ENCODE peak calls at places on chromosomes 13 and 19, in seven cellular contexts. K is MM.1S, Y is coronary artery, A is IMR-90, V is progenitor cell of endocrine pancreas, O is cardiac muscle cell, P is WTC11. E is an unnamed sample.

GRCh38 chr13:86020350-86021002 is 221.3 kb upstream of the SLITRK6 start:
- DNase-seq in K (no peak), A (peak; percentile 41), V (no peak), P (no peak), O (peak; percentile 7), Y (no peak), E (no peak)

GRCh38 chr13:43580280-43580679 is 206.5 kb downstream of the ENOX1 start:
- DNase-seq in V (no peak), Y (no peak), O (no peak), A (no peak), K (peak; percentile 20), P (no peak), E (no peak)

GRCh38 chr19:10852098-10852800 is 4.0 kb downstream of the C19orf38 start:
- DNase-seq in O (no peak), Y (no peak), V (no peak), K (no peak), A (peak; percentile 75), P (no peak), E (no peak)

GRCh38 chr19:11375143-11375948 is 880 bp downstream of the SWSAP1 start:
- DNase-seq in K (peak; percentile 62), Y (peak; percentile 83), P (peak; percentile 63), O (peak; percentile 53), A (no peak), V (no peak), E (peak; percentile 59)

GRCh38 chr19:4557971-4558941 is 1.2 kb downstream of the SEMA6B start:
- DNase-seq in K (peak; percentile 34), Y (no peak), P (peak; percentile 78), V (peak; percentile 60), A (no peak), O (peak; percentile 50), E (peak; percentile 44)

GRCh38 chr13:34155931-34156607 is 338.1 kb downstream of the RFC3 start:
- DNase-seq in A (peak; percentile 39), O (no peak), P (no peak), K (no peak), Y (no peak), V (no peak), E (no peak)

GRCh38 chr19:7115721-7116120 is 46.2 kb downstream of the ZNF557 start:
- DNase-seq in K (no peak), O (no peak), A (no peak), P (no peak), V (no peak), Y (no peak), E (no peak)

GRCh38 chr19:15841875-15842569 is 26.6 kb upstream of the OR10H1 start:
- DNase-seq in P (peak; percentile 67), A (no peak), Y (no peak), O (no peak), V (no peak), K (no peak), E (no peak)

GRCh38 chr13:69296130-69296529 is 811.5 kb upstream of the ATXN8OS start:
- DNase-seq in V (no peak), K (no peak), P (no peak), O (no peak), Y (no peak), A (no peak), E (no peak)

GRCh38 chr13:89969996-89970709 is 1377.3 kb upstream of the MIR17HG start:
- DNase-seq in A (no peak), K (no peak), O (no peak), V (no peak), Y (no peak), P (no peak), E (no peak)

GRCh38 chr19:15374796-15375440 is 4.7 kb downstream of the AKAP8 start:
- DNase-seq in P (no peak), K (no peak), A (no peak), O (no peak), Y (peak; percentile 80), V (no peak), E (no peak)

GRCh38 chr19:33350538-33351309 is 22.8 kb upstream of the CEBPG start:
- DNase-seq in Y (no peak), O (no peak), A (peak; percentile 56), K (no peak), V (no peak), P (no peak), E (no peak)

GRCh38 chr19:15448778-15449619 is 757 bp downstream of the WIZ start:
- DNase-seq in O (peak; percentile 39), A (no peak), P (no peak), Y (no peak), K (no peak), V (no peak), E (no peak)

GRCh38 chr13:76677047-76677446 is 209.2 kb downstream of the KCTD12 start:
- DNase-seq in K (no peak), P (no peak), V (no peak), A (peak; percentile 43), Y (no peak), O (no peak), E (no peak)

GRCh38 chr13:44243198-44243852 is 130.3 kb upstream of the SERP2 start:
- DNase-seq in A (peak; percentile 74), K (peak; percentile 82), O (peak; percentile 87), V (no peak), P (peak; percentile 67), Y (no peak), E (no peak)

GRCh38 chr13:46686171-46686570 is 110.8 kb downstream of the ESD start:
- DNase-seq in P (no peak), O (no peak), Y (no peak), A (no peak), K (no peak), V (no peak), E (no peak)

GRCh38 chr13:46685006-46685730 is 111.8 kb downstream of the ESD start:
- DNase-seq in V (no peak), K (no peak), O (no peak), Y (no peak), A (no peak), P (no peak), E (no peak)

GRCh38 chr13:46682015-46682414 is 114.9 kb downstream of the ESD start:
- DNase-seq in V (no peak), K (no peak), Y (no peak), A (no peak), P (no peak), O (no peak), E (no peak)

GRCh38 chr13:46683879-46684278 is 113.1 kb downstream of the ESD start:
- DNase-seq in P (no peak), V (no peak), A (peak; percentile 46), Y (no peak), O (no peak), K (no peak), E (no peak)

GRCh38 chr13:46684287-46685001 is 112.5 kb downstream of the ESD start:
- DNase-seq in P (no peak), A (no peak), Y (no peak), O (peak; percentile 79), K (no peak), V (no peak), E (no peak)
- TF ChIP-seq CTCF in P (no peak), A (no peak), Y (no peak), O (no peak), K (no peak), V (peak; percentile 25), E (no peak)

GRCh38 chr13:65603160-65603559 is 1627.0 kb downstream of the PCDH9 start:
- DNase-seq in Y (no peak), V (no peak), P (no peak), K (no peak), A (no peak), O (no peak), E (no peak)
- TF ChIP-seq CTCF in Y (no peak), V (no peak), P (no peak), K (no peak), A (no peak), O (no peak), E (no peak)

GRCh38 chr13:80195649-80196048 is 145.3 kb downstream of the SPRY2 start:
- DNase-seq in K (no peak), A (no peak), O (no peak), P (no peak), V (no peak), Y (no peak), E (no peak)
- TF ChIP-seq CTCF in K (no peak), A (no peak), O (no peak), P (no peak), V (no peak), Y (no peak), E (no peak)

GRCh38 chr13:98468352-98468751 is 108.6 kb downstream of the STK24 start:
- DNase-seq in O (peak; percentile 56), V (no peak), A (no peak), Y (no peak), K (no peak), P (no peak), E (no peak)
- TF ChIP-seq CTCF in O (no peak), V (no peak), A (no peak), Y (no peak), K (no peak), P (no peak), E (no peak)